ENCODE peak calls at places on chromosomes 4 and X, in nine cellular contexts. R, X, T, Q, U, B, N, O and W are unnamed samples.

GRCh38 chr4:76253511-76253910 is 2.0 kb downstream of the FAM47E start:
- DNase-seq in R (no peak), X (no peak), T (no peak), Q (no peak), U (no peak), B (no peak), N (no peak), O (no peak), W (no peak)

GRCh38 chr4:41012308-41012707 is 202.0 kb downstream of the APBB2 start:
- DNase-seq in R (no peak), X (no peak), T (peak), Q (no peak), U (no peak), B (no peak), N (no peak), O (no peak), W (no peak)

GRCh38 chrX:22969416-22969815 is 30.3 kb upstream of the DDX53 start:
- DNase-seq in R (peak), X (no peak), T (no peak), Q (no peak), U (no peak), B (no peak), N (peak), O (no peak), W (no peak)

GRCh38 chr4:186307916-186308315 is 41.9 kb downstream of the F11 start:
- DNase-seq in R (no peak), X (no peak), T (no peak), Q (no peak), U (no peak), B (no peak), N (no peak), O (no peak), W (no peak)

GRCh38 chrX:108396188-108396885 is 41.9 kb downstream of the COL4A6 start:
- DNase-seq in R (no peak), X (no peak), T (peak), Q (no peak), U (no peak), B (peak), N (peak), O (no peak), W (no peak)

GRCh38 chr4:8646296-8647093 is 53.9 kb downstream of the CPZ start:
- DNase-seq in R (no peak), X (no peak), T (no peak), Q (no peak), U (no peak), B (no peak), N (no peak), O (no peak), W (no peak)

GRCh38 chr4:39706334-39706733 is 8.4 kb downstream of the UBE2K start:
- DNase-seq in R (peak), X (no peak), T (peak), Q (peak), U (peak), B (peak), N (peak), O (no peak), W (no peak)

GRCh38 chr4:1730532-1731135 is 9.3 kb downstream of the TACC3 start:
- DNase-seq in R (no peak), X (no peak), T (no peak), Q (no peak), U (no peak), B (no peak), N (no peak), O (no peak), W (no peak)

GRCh38 chrX:139758250-139758649 is 50.3 kb upstream of the MCF2 start:
- DNase-seq in R (no peak), X (no peak), T (no peak), Q (no peak), U (no peak), B (no peak), N (no peak), O (no peak), W (no peak)

GRCh38 chr4:94545296-94545695 is 93.6 kb downstream of the PDLIM5 start:
- DNase-seq in R (peak), X (no peak), T (peak), Q (no peak), U (peak), B (peak), N (peak), O (no peak), W (no peak)

GRCh38 chrX:16511776-16512400 is 138.1 kb upstream of the S100G start:
- DNase-seq in R (no peak), X (no peak), T (peak), Q (no peak), U (peak), B (no peak), N (no peak), O (no peak), W (no peak)

GRCh38 chr4:87058272-87059073 is 123.7 kb downstream of the AFF1 start:
- DNase-seq in R (no peak), X (peak), T (peak), Q (no peak), U (no peak), B (peak), N (no peak), O (peak), W (peak)
- TF ChIP-seq CTCF in R (peak), X (peak), T (no peak), Q (peak), U (no peak), B (peak), N (no peak), O (no peak), W (no peak)

GRCh38 chr4:169115897-169116254 is 105.8 kb upstream of the CBR4 start:
- DNase-seq in R (peak), X (no peak), T (peak), Q (no peak), U (peak), B (peak), N (peak), O (no peak), W (no peak)
- TF ChIP-seq CTCF in R (peak), X (no peak), T (peak), Q (no peak), U (peak), B (peak), N (peak), O (no peak), W (no peak)

DNA sequence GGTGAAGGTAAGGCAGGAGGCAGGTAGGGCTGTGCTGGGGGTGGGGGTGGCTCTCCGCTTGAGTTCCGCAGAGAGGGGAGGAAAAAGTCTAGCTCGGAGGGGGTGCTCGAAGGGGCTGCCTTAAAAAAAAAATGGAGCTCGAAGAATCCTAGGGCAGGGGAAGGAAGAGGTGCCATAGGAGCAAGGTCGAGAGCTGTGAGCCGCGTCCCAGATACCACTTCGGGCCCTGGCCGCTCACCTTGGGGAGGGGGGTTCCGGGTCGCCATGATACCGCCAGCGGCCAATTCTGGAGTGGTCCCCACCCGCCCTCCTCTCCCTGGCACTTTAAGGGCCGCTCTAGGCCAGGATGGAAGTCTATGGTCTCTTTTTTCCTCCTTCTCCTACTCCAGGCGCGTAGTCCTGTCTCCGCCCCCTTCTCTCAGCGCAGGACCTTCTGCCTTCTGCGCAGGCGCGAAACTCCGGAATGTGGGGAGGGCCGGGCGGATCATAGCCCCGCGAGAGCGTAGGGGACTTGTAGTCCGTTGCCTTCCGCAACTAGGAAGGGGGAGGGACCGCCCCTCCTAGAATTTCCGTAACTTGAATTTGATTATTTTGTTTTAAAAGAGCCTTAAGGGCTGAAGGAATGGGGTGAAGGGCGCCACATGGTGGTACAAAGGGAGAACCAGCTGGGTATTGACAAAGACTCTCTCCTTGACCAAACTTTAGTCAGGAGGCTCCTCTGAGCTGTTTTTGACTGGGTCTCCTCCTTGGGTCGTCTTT is at the start of gene FUNDC1:
- DNase-seq in R (peak), X (peak), T (peak), Q (peak), U (peak), B (peak), N (peak), O (peak), W (peak)
- TF ChIP-seq CTCF in R (peak), X (peak), T (peak), Q (peak), U (peak), B (peak), N (peak), O (peak), W (peak)

DNA sequence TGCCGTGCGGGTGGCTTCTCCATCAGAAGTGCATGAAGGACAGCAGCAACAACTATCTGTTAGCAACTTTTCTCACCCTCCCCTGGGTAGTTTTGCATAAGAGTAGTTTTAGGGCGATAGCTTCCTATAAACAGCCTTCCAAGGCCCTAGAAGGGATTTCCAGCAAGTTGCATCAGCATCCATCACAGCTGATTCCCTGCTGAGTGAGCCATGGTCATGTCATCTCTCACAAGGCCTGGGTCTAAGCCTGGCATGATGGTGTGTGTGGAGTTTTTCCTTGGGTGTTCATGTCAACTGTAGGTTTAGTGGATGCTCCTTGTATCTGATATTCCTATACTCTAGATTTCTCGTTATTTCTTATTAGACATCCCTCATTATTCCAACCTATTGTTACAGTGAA is 2324.7 kb upstream of the AGA start:
- DNase-seq in R (no peak), X (no peak), T (no peak), Q (no peak), U (no peak), B (no peak), N (no peak), O (no peak), W (no peak)
- TF ChIP-seq CTCF in R (no peak), X (no peak), T (no peak), Q (no peak), U (no peak), B (no peak), N (no peak), O (no peak), W (no peak)

GRCh38 chrX:120281761-120282160 is 29.5 kb downstream of the TMEM255A start:
- DNase-seq in R (no peak), X (no peak), T (no peak), Q (no peak), U (no peak), B (no peak), N (no peak), O (no peak), W (no peak)
- TF ChIP-seq CTCF in R (no peak), X (no peak), T (no peak), Q (no peak), U (no peak), B (no peak), N (no peak), O (no peak), W (no peak)

GRCh38 chr4:92270908-92271307 is 32.9 kb upstream of the GRID2 start:
- DNase-seq in R (no peak), X (no peak), T (no peak), Q (no peak), U (no peak), B (no peak), N (no peak), O (peak), W (no peak)
- TF ChIP-seq CTCF in R (peak), X (no peak), T (no peak), Q (no peak), U (no peak), B (no peak), N (no peak), O (peak), W (no peak)

GRCh38 chr4:54433686-54434085 is 204.6 kb downstream of the PDGFRA start:
- DNase-seq in R (peak), X (no peak), T (peak), Q (no peak), U (peak), B (peak), N (peak), O (peak), W (no peak)
- TF ChIP-seq CTCF in R (peak), X (peak), T (peak), Q (peak), U (peak), B (peak), N (peak), O (peak), W (peak)

GRCh38 chr4:71050809-71051208 is 57.4 kb downstream of the DCK start:
- DNase-seq in R (no peak), X (no peak), T (no peak), Q (no peak), U (no peak), B (no peak), N (peak), O (no peak), W (no peak)
- TF ChIP-seq CTCF in R (no peak), X (no peak), T (no peak), Q (peak), U (no peak), B (no peak), N (peak), O (no peak), W (no peak)

GRCh38 chrX:21376636-21377035 is 2.4 kb downstream of the CNKSR2 start:
- DNase-seq in R (no peak), X (no peak), T (no peak), Q (no peak), U (no peak), B (no peak), N (no peak), O (no peak), W (no peak)

GRCh38 chrX:21374994-21375794 is 976 bp downstream of the CNKSR2 start:
- DNase-seq in R (no peak), X (no peak), T (no peak), Q (no peak), U (no peak), B (no peak), N (no peak), O (peak), W (no peak)

GRCh38 chrX:21373637-21374162 is 518 bp upstream of the CNKSR2 start:
- DNase-seq in R (no peak), X (no peak), T (peak), Q (no peak), U (no peak), B (no peak), N (no peak), O (peak), W (peak)

GRCh38 chrX:21374163-21374993 is at the start of gene CNKSR2:
- DNase-seq in R (peak), X (no peak), T (peak), Q (peak), U (peak), B (no peak), N (no peak), O (peak), W (peak)

DNA sequence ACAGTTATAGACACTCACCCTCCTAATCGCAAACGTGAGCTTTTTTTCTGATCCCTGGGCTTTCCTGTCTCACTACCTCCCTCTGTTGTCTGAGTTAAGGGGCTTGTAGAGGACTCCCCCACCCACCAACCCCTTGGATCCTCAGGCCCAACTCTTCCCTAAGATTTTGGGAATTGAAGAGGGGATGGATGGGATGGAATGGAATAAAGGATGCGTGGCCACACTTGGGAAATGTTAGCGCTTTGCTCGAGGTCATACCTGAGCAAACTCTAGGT is 1.5 kb downstream of the CNKSR2 start:
- DNase-seq in R (no peak), X (no peak), T (no peak), Q (no peak), U (no peak), B (no peak), N (no peak), O (peak), W (no peak)
- TF ChIP-seq CTCF in R (peak), X (no peak), T (no peak), Q (no peak), U (no peak), B (no peak), N (no peak), O (no peak), W (no peak)

GRCh38 chrX:13750204-13750603 is 15.7 kb downstream of the OFD1 start:
- DNase-seq in R (peak), X (no peak), T (peak), Q (no peak), U (peak), B (peak), N (peak), O (no peak), W (peak)
- TF ChIP-seq CTCF in R (peak), X (peak), T (peak), Q (peak), U (peak), B (peak), N (peak), O (peak), W (peak)